ENCODE peak calls at places on chromosomes 11 and 22, in eight cellular contexts. One of them, this sample, is unnamed. For H3K27me3, the result is how much of the 10 kb centered on the place peaks cover.

GRCh38 chr11:69411257-69411924 is 70.1 kb upstream of the LINC01488 start:
- DNase-seq in GM23338: no peak
- DNase-seq in heart left ventricle: no peak
- DNase-seq in GM06990: no peak
- DNase-seq in Panc1: no peak
- DNase-seq in suprapubic skin: no peak
- DNase-seq in sigmoid colon: no peak
- DNase-seq in lower lobe of right lung: no peak
- DNase-seq in this sample: peak

GRCh38 chr22:35913925-35914324 is 114.7 kb downstream of the RBFOX2 start:
- DNase-seq in suprapubic skin: no peak
- DNase-seq in sigmoid colon: no peak
- DNase-seq in GM06990: no peak
- DNase-seq in lower lobe of right lung: no peak
- DNase-seq in Panc1: no peak
- DNase-seq in heart left ventricle: no peak
- DNase-seq in GM23338: no peak
- DNase-seq in this sample: no peak

GRCh38 chr11:5280582-5281102 is 10.9 kb upstream of the HBE1 start:
- DNase-seq in lower lobe of right lung: no peak
- DNase-seq in Panc1: peak
- DNase-seq in suprapubic skin: no peak
- DNase-seq in GM23338: peak
- DNase-seq in sigmoid colon: no peak
- DNase-seq in heart left ventricle: peak
- DNase-seq in GM06990: peak
- DNase-seq in this sample: peak

GRCh38 chr11:10304495-10305261 is at the start of gene ADM:
- DNase-seq in sigmoid colon: peak
- DNase-seq in lower lobe of right lung: peak
- DNase-seq in GM06990: peak
- DNase-seq in heart left ventricle: peak
- DNase-seq in suprapubic skin: peak
- DNase-seq in Panc1: peak
- DNase-seq in GM23338: peak
- DNase-seq in this sample: peak

GRCh38 chr11:64485077-64485476 is 105.9 kb upstream of the SLC22A12 start:
- DNase-seq in heart left ventricle: no peak
- DNase-seq in GM06990: no peak
- DNase-seq in suprapubic skin: no peak
- DNase-seq in Panc1: no peak
- DNase-seq in sigmoid colon: no peak
- DNase-seq in lower lobe of right lung: no peak
- DNase-seq in GM23338: peak
- DNase-seq in this sample: no peak

GRCh38 chr11:131734871-131735270 is 364.5 kb downstream of the NTM start:
- DNase-seq in suprapubic skin: no peak
- DNase-seq in GM06990: no peak
- DNase-seq in lower lobe of right lung: no peak
- DNase-seq in sigmoid colon: no peak
- DNase-seq in GM23338: no peak
- DNase-seq in Panc1: no peak
- DNase-seq in heart left ventricle: no peak
- DNase-seq in this sample: no peak

GRCh38 chr11:93116641-93117577 is 80.9 kb downstream of the SLC36A4 start:
- DNase-seq in sigmoid colon: no peak
- DNase-seq in GM23338: peak
- DNase-seq in Panc1: no peak
- DNase-seq in heart left ventricle: no peak
- DNase-seq in suprapubic skin: no peak
- DNase-seq in lower lobe of right lung: no peak
- DNase-seq in GM06990: no peak
- DNase-seq in this sample: no peak

GRCh38 chr11:119198925-119199324 is 7.2 kb upstream of the CBL start:
- DNase-seq in suprapubic skin: no peak
- DNase-seq in Panc1: no peak
- DNase-seq in lower lobe of right lung: no peak
- DNase-seq in GM23338: no peak
- DNase-seq in GM06990: no peak
- DNase-seq in heart left ventricle: no peak
- DNase-seq in sigmoid colon: peak
- DNase-seq in this sample: no peak

GRCh38 chr11:96464695-96465307 is 75.0 kb downstream of the JRKL start:
- DNase-seq in sigmoid colon: no peak
- DNase-seq in GM23338: peak
- DNase-seq in suprapubic skin: no peak
- DNase-seq in GM06990: peak
- DNase-seq in lower lobe of right lung: no peak
- DNase-seq in Panc1: peak
- DNase-seq in heart left ventricle: peak
- DNase-seq in this sample: peak

GRCh38 chr11:18383388-18384156 is 10.8 kb upstream of the LDHA start:
- DNase-seq in lower lobe of right lung: peak
- DNase-seq in sigmoid colon: peak
- DNase-seq in heart left ventricle: peak
- DNase-seq in Panc1: no peak
- DNase-seq in GM06990: peak
- DNase-seq in GM23338: peak
- DNase-seq in suprapubic skin: peak
- DNase-seq in this sample: peak

GRCh38 chr22:27456696-27457503 is 344.7 kb downstream of the MN1 start:
- DNase-seq in GM06990: no peak
- DNase-seq in Panc1: no peak
- DNase-seq in sigmoid colon: no peak
- DNase-seq in lower lobe of right lung: no peak
- DNase-seq in GM23338: no peak
- DNase-seq in suprapubic skin: no peak
- DNase-seq in heart left ventricle: no peak
- DNase-seq in this sample: peak

GRCh38 chr11:130118636-130119387 is 40.8 kb upstream of the ST14 start:
- DNase-seq in GM23338: no peak
- DNase-seq in suprapubic skin: no peak
- DNase-seq in Panc1: no peak
- DNase-seq in heart left ventricle: no peak
- DNase-seq in sigmoid colon: no peak
- DNase-seq in lower lobe of right lung: no peak
- DNase-seq in GM06990: peak
- DNase-seq in this sample: no peak

GRCh38 chr11:133153031-133153430 is 379.3 kb downstream of the OPCML start:
- DNase-seq in GM23338: peak
- DNase-seq in lower lobe of right lung: no peak
- DNase-seq in suprapubic skin: no peak
- DNase-seq in Panc1: no peak
- DNase-seq in heart left ventricle: no peak
- DNase-seq in GM06990: no peak
- DNase-seq in sigmoid colon: no peak
- DNase-seq in this sample: no peak

GRCh38 chr11:16336721-16337120 is 19.6 kb downstream of the SOX6 start:
- DNase-seq in GM06990: no peak
- DNase-seq in heart left ventricle: no peak
- DNase-seq in sigmoid colon: no peak
- DNase-seq in suprapubic skin: no peak
- DNase-seq in lower lobe of right lung: no peak
- DNase-seq in GM23338: no peak
- DNase-seq in Panc1: no peak
- DNase-seq in this sample: no peak

GRCh38 chr11:78715639-78716311 is 141.1 kb upstream of the NARS2 start:
- DNase-seq in suprapubic skin: no peak
- DNase-seq in GM06990: no peak
- DNase-seq in heart left ventricle: no peak
- DNase-seq in GM23338: peak
- DNase-seq in sigmoid colon: no peak
- DNase-seq in lower lobe of right lung: peak
- DNase-seq in Panc1: peak
- DNase-seq in this sample: peak

DNA sequence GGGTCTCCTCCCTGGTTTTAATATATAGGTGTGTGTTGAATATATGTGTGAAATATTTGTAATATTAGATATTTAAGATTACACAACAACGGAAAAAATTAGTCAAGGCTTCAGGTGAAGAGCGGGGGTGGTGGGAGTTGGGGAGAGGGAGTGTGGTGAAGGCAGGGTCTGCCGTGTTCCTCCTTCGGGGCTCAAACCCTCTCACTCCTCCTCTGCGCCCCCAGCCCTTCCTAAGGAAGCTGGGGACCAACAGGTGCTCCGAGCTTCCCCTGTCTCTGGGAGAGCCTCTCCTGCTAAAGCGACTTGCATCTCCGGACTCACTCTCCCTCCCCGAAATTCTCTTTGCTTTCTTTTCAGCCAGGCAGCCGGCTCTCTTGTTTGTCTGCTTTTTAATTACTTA is 950 bp upstream of the CADM1 start:
- DNase-seq in sigmoid colon: no peak
- DNase-seq in GM23338: peak
- DNase-seq in suprapubic skin: no peak
- DNase-seq in lower lobe of right lung: no peak
- DNase-seq in GM06990: no peak
- DNase-seq in heart left ventricle: no peak
- DNase-seq in Panc1: no peak
- DNase-seq in this sample: no peak
- H3K27me3 ChIP-seq in sigmoid colon: under half
- H3K27me3 ChIP-seq in GM23338: half or more
- H3K27me3 ChIP-seq in suprapubic skin: under half
- H3K27me3 ChIP-seq in lower lobe of right lung: under half
- H3K27me3 ChIP-seq in GM06990: under half
- H3K27me3 ChIP-seq in heart left ventricle: under half
- H3K27me3 ChIP-seq in Panc1: under half
- H3K27me3 ChIP-seq in this sample: half or more

DNA sequence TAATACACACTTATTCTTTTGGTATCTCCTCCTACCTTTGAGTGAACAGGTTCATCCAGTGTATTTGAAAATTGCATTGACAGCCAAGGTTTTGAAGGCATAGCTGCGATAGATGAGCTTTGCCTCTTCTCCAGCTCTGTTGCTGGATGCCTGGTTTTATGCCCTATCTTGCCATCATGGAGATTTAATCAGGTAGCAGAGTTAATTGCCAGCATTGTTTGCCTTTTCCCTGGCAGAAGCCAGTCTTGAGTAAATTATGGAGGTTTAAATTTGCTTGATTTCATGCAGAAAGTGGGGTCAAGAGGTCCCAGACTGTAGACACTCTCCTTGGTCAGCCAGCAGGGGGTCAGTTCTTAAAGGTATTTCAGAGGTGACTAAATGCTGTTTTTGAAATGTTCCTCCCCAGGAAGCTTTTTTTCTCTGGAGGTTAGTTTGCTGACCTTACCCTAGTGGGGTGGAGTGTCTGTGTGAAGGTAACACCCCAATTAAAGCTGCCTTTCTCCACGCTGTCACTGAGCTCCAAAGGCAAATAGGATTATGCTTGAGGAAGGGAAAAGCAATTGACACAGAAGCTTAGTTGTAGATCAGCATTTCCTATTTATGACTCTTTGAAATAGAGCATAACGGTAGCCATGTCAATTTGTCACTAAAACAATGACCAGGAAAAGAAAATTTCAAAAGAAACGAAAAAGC is 96.0 kb downstream of the EXT2 start:
- DNase-seq in lower lobe of right lung: no peak
- DNase-seq in GM06990: no peak
- DNase-seq in heart left ventricle: no peak
- DNase-seq in sigmoid colon: no peak
- DNase-seq in Panc1: no peak
- DNase-seq in suprapubic skin: no peak
- DNase-seq in GM23338: no peak
- DNase-seq in this sample: no peak
- TF ChIP-seq CTCF in lower lobe of right lung: no peak
- TF ChIP-seq CTCF in GM06990: no peak
- TF ChIP-seq CTCF in heart left ventricle: no peak
- TF ChIP-seq CTCF in sigmoid colon: no peak
- TF ChIP-seq CTCF in Panc1: no peak
- TF ChIP-seq CTCF in suprapubic skin: no peak
- TF ChIP-seq CTCF in GM23338: no peak
- TF ChIP-seq CTCF in this sample: no peak

DNA sequence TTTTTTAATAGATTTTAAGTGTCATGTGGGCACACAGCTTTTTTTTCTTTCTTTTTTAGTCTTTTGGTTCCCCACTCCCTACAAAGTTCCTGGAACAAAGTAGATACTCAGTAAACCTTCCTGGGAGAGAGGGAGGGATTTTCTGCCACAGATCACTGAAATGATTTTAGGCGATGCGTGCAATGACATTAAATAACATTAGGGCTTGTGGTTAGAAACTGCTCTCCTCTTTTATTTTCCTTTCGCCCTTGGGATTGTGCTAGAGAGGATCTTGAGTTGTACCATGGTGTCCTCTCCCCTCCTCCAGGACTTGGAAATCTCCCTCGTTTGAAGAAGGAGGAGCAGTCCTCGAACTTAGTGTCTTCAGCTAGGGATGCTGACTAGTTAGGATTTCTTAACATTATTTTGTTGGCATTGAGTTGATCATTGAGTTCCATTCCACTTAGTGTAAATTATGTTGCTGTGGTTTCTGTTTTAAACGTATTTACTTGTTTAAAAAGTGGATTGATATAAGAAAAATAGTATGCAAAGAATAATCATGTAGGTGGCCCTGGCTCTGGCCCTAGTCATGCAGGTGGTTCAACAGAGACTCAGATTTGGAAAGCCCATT is 88.4 kb downstream of the TRAF6 start:
- DNase-seq in heart left ventricle: no peak
- DNase-seq in sigmoid colon: no peak
- DNase-seq in Panc1: no peak
- DNase-seq in lower lobe of right lung: no peak
- DNase-seq in GM06990: no peak
- DNase-seq in GM23338: no peak
- DNase-seq in suprapubic skin: no peak
- DNase-seq in this sample: no peak
- H3K27me3 ChIP-seq in heart left ventricle: under half
- H3K27me3 ChIP-seq in sigmoid colon: under half
- H3K27me3 ChIP-seq in Panc1: under half
- H3K27me3 ChIP-seq in lower lobe of right lung: under half
- H3K27me3 ChIP-seq in GM06990: under half
- H3K27me3 ChIP-seq in GM23338: under half
- H3K27me3 ChIP-seq in suprapubic skin: under half
- H3K27me3 ChIP-seq in this sample: under half

DNA sequence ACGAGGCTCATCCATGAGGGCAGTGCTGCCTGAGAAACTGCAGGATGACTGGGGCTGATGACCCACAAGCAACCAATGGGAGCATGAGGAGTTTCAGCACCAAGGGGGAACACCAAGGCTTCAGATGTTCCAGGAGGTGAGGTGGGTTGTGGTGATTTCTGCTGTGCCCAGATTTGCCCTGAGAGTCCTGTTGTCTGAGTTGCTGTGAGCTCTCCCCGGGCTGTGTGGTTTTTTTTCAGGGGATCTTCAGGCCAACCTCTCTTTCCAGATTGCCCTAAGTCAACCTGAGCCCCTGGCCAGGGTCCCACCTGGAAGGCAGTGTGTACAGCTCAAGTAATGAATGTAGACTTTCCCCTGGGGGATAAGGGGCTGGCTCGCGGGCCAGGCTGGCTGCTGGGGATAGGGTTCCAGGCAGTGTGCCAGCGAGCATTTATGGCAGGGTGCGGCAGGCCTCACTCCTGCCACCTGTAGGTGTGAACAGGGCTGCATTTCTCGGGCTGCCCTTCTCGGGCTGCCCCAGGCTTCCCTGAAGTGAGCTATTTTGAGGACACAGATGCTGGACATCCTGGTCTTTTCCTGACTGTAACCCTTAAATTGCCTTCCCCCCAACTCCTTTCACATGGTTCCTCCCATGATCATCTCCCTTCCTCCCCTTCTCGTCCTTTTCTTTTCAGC is 9.8 kb downstream of the SLC22A6 start:
- DNase-seq in suprapubic skin: no peak
- DNase-seq in sigmoid colon: peak
- DNase-seq in heart left ventricle: peak
- DNase-seq in lower lobe of right lung: no peak
- DNase-seq in Panc1: no peak
- DNase-seq in GM23338: peak
- DNase-seq in GM06990: no peak
- DNase-seq in this sample: no peak
- TF ChIP-seq CTCF in suprapubic skin: no peak
- TF ChIP-seq CTCF in sigmoid colon: no peak
- TF ChIP-seq CTCF in heart left ventricle: peak
- TF ChIP-seq CTCF in lower lobe of right lung: peak
- TF ChIP-seq CTCF in Panc1: peak
- TF ChIP-seq CTCF in GM23338: peak
- TF ChIP-seq CTCF in GM06990: peak
- TF ChIP-seq CTCF in this sample: peak